ENCODE peak calls at places on chromosomes 3 and 15, in seven cellular contexts. K, V, M, Q, S, A and L are unnamed samples.

GRCh38 chr3:58237940-58238681 is 519 bp downstream of the ABHD6 start:
- DNase-seq in K (no peak), V (peak), M (peak), Q (peak), S (peak), A (no peak), L (peak)

GRCh38 chr15:88185584-88185983 is 71.0 kb downstream of the NTRK3 start:
- DNase-seq in K (no peak), V (no peak), M (no peak), Q (no peak), S (no peak), A (no peak), L (no peak)

GRCh38 chr15:37877851-37878577 is 56.4 kb upstream of the TMCO5A start:
- DNase-seq in K (peak), V (no peak), M (peak), Q (no peak), S (peak), A (no peak), L (no peak)

GRCh38 chr3:137035631-137036030 is 77.8 kb downstream of the IL20RB start:
- DNase-seq in K (no peak), V (no peak), M (peak), Q (no peak), S (peak), A (peak), L (peak)

GRCh38 chr15:61798631-61799030 is 261.6 kb downstream of the VPS13C start:
- DNase-seq in K (no peak), V (no peak), M (no peak), Q (no peak), S (no peak), A (no peak), L (no peak)

GRCh38 chr3:193686665-193687506 is 93.9 kb downstream of the OPA1 start:
- DNase-seq in K (no peak), V (no peak), M (no peak), Q (no peak), S (peak), A (no peak), L (no peak)

GRCh38 chr3:124599779-124600693 is 130.2 kb upstream of the UMPS start:
- DNase-seq in K (peak), V (no peak), M (peak), Q (no peak), S (peak), A (no peak), L (no peak)

GRCh38 chr3:150409125-150409526 is 1.0 kb downstream of the TSC22D2 start:
- DNase-seq in K (no peak), V (peak), M (no peak), Q (no peak), S (no peak), A (peak), L (peak)